ENCODE peak calls at places on chromosomes 12 and 14, in nine cellular contexts. One of them, this sample, is unnamed.

GRCh38 chr12:50765325-50765911 is 1.5 kb downstream of the ATF1 start:
- DNase-seq in dorsolateral prefrontal cortex: peak; percentile 53
- DNase-seq in cardiac muscle cell: peak; percentile 50
- DNase-seq in kidney: no peak
- DNase-seq in HCT116: no peak
- DNase-seq in foreskin keratinocyte: peak; percentile 65
- DNase-seq in A549: peak; percentile 85
- DNase-seq in breast epithelium: no peak
- DNase-seq in coronary artery: no peak
- DNase-seq in this sample: peak; percentile 62

GRCh38 chr14:48096869-48097268 is 421.5 kb upstream of the MDGA2 start:
- DNase-seq in HCT116: no peak
- DNase-seq in cardiac muscle cell: no peak
- DNase-seq in coronary artery: no peak
- DNase-seq in dorsolateral prefrontal cortex: no peak
- DNase-seq in kidney: no peak
- DNase-seq in breast epithelium: no peak
- DNase-seq in foreskin keratinocyte: no peak
- DNase-seq in A549: no peak
- DNase-seq in this sample: no peak

GRCh38 chr12:25590021-25590721 is 37.1 kb upstream of the LMNTD1 start:
- DNase-seq in HCT116: no peak
- DNase-seq in coronary artery: no peak
- DNase-seq in A549: no peak
- DNase-seq in kidney: no peak
- DNase-seq in breast epithelium: no peak
- DNase-seq in cardiac muscle cell: no peak
- DNase-seq in dorsolateral prefrontal cortex: no peak
- DNase-seq in foreskin keratinocyte: no peak
- DNase-seq in this sample: no peak

GRCh38 chr12:105212431-105212830 is 23.5 kb downstream of the APPL2 start:
- DNase-seq in breast epithelium: no peak
- DNase-seq in dorsolateral prefrontal cortex: no peak
- DNase-seq in A549: no peak
- DNase-seq in cardiac muscle cell: peak; percentile 74
- DNase-seq in coronary artery: no peak
- DNase-seq in HCT116: no peak
- DNase-seq in foreskin keratinocyte: peak; percentile 62
- DNase-seq in kidney: no peak
- DNase-seq in this sample: no peak

GRCh38 chr14:63174760-63175191 is 29.5 kb upstream of the RHOJ start:
- DNase-seq in A549: peak; percentile 25
- DNase-seq in coronary artery: no peak
- DNase-seq in foreskin keratinocyte: peak; percentile 98
- DNase-seq in dorsolateral prefrontal cortex: no peak
- DNase-seq in cardiac muscle cell: peak; percentile 82
- DNase-seq in HCT116: peak; percentile 12
- DNase-seq in breast epithelium: no peak
- DNase-seq in kidney: no peak
- DNase-seq in this sample: peak; percentile 53

GRCh38 chr14:80100681-80101080 is 110.6 kb downstream of the DIO2 start:
- DNase-seq in foreskin keratinocyte: no peak
- DNase-seq in coronary artery: no peak
- DNase-seq in cardiac muscle cell: no peak
- DNase-seq in A549: no peak
- DNase-seq in dorsolateral prefrontal cortex: peak; percentile 11
- DNase-seq in HCT116: no peak
- DNase-seq in kidney: peak; percentile 34
- DNase-seq in breast epithelium: peak; percentile 61
- DNase-seq in this sample: no peak

GRCh38 chr14:55705651-55706340 is 125.8 kb downstream of the KTN1 start:
- DNase-seq in HCT116: no peak
- DNase-seq in kidney: no peak
- DNase-seq in coronary artery: no peak
- DNase-seq in A549: no peak
- DNase-seq in breast epithelium: peak; percentile 63
- DNase-seq in foreskin keratinocyte: peak; percentile 80
- DNase-seq in cardiac muscle cell: no peak
- DNase-seq in dorsolateral prefrontal cortex: no peak
- DNase-seq in this sample: peak; percentile 45

GRCh38 chr14:45089813-45090212 is 5.9 kb downstream of the PRPF39 start:
- DNase-seq in foreskin keratinocyte: peak; percentile 63
- DNase-seq in HCT116: no peak
- DNase-seq in dorsolateral prefrontal cortex: no peak
- DNase-seq in cardiac muscle cell: peak; percentile 6
- DNase-seq in A549: no peak
- DNase-seq in kidney: no peak
- DNase-seq in breast epithelium: no peak
- DNase-seq in coronary artery: no peak
- DNase-seq in this sample: peak; percentile 66

GRCh38 chr12:1907652-1908611 is 10.5 kb downstream of the CACNA2D4 start:
- DNase-seq in A549: no peak
- DNase-seq in cardiac muscle cell: no peak
- DNase-seq in HCT116: no peak
- DNase-seq in dorsolateral prefrontal cortex: peak; percentile 6
- DNase-seq in foreskin keratinocyte: no peak
- DNase-seq in breast epithelium: peak; percentile 15
- DNase-seq in kidney: peak; percentile 71
- DNase-seq in coronary artery: peak; percentile 67
- DNase-seq in this sample: peak; percentile 25

DNA sequence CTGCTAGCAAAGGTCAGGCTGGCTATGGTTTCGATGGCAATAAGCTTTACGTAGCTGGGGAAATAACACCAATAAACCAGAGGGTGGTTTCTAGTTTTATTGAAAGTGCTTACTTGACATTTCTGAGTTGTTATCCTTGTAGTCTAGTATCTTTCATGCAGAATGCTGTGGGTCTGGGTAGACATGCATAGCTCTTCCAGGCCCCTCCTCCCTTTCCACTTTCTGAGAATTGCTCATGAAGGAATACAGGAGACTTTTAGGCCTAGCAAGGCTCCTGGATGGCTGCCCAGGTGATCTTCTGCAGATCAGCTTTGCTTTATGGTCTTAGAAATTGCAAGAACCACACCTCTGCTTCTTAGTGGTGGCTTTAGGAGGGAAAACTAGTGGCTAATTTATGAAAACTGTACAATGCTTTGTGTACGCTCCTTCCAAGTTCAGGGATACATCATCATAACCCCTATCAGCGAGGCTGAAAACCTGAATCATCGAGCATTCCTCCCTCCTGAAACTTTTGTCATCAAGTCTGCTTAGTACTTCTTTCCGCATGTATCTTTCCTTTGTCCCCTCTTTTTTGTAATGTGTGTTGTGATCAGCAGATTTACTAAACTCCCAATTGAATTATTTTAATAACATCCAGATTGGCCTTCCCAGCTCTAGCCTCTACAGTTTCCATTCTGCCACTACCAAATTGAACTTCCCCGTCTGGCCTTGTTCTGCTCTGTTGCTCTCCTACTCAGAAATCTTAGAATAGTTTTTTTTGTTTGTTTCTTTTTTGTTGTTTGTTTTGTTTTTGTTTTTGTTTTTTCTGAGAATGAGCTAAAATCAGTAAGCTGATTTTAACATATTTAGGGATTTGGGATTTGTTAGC is 473.1 kb downstream of the RAD51B start:
- DNase-seq in cardiac muscle cell: peak; percentile 32
- DNase-seq in kidney: no peak
- DNase-seq in HCT116: no peak
- DNase-seq in coronary artery: no peak
- DNase-seq in breast epithelium: no peak
- DNase-seq in A549: no peak
- DNase-seq in dorsolateral prefrontal cortex: no peak
- DNase-seq in foreskin keratinocyte: no peak
- DNase-seq in this sample: no peak
- H3K27ac ChIP-seq in cardiac muscle cell: peak overlapping the region; percentile 88
- H3K27ac ChIP-seq in kidney: no peak overlapping the region
- H3K27ac ChIP-seq in HCT116: peak overlapping the region; percentile 70
- H3K27ac ChIP-seq in coronary artery: no peak overlapping the region
- H3K27ac ChIP-seq in breast epithelium: peak overlapping the region; percentile 26
- H3K27ac ChIP-seq in A549: no peak overlapping the region
- H3K27ac ChIP-seq in dorsolateral prefrontal cortex: no peak overlapping the region
- H3K27ac ChIP-seq in foreskin keratinocyte: no peak overlapping the region
- H3K27ac ChIP-seq in this sample: no peak overlapping the region

GRCh38 chr12:53252349-53252916 is 15.7 kb upstream of the ESPL1 start:
- DNase-seq in HCT116: no peak
- DNase-seq in dorsolateral prefrontal cortex: no peak
- DNase-seq in A549: peak; percentile 27
- DNase-seq in kidney: peak; percentile 76
- DNase-seq in breast epithelium: peak; percentile 60
- DNase-seq in coronary artery: no peak
- DNase-seq in foreskin keratinocyte: no peak
- DNase-seq in cardiac muscle cell: peak; percentile 15
- DNase-seq in this sample: peak; percentile 62
- TF ChIP-seq CTCF in HCT116: no peak
- TF ChIP-seq CTCF in dorsolateral prefrontal cortex: no peak
- TF ChIP-seq CTCF in A549: no peak
- TF ChIP-seq CTCF in kidney: no peak
- TF ChIP-seq CTCF in breast epithelium: no peak
- TF ChIP-seq CTCF in coronary artery: no peak
- TF ChIP-seq CTCF in foreskin keratinocyte: no peak
- TF ChIP-seq CTCF in cardiac muscle cell: no peak
- TF ChIP-seq CTCF in this sample: peak; percentile 6

GRCh38 chr12:108646597-108647190 is 13.0 kb upstream of the SELPLG start:
- DNase-seq in A549: no peak
- DNase-seq in cardiac muscle cell: no peak
- DNase-seq in HCT116: no peak
- DNase-seq in foreskin keratinocyte: no peak
- DNase-seq in dorsolateral prefrontal cortex: no peak
- DNase-seq in breast epithelium: no peak
- DNase-seq in kidney: no peak
- DNase-seq in coronary artery: no peak
- DNase-seq in this sample: no peak

GRCh38 chr12:108647936-108648287 is 14.2 kb upstream of the SELPLG start:
- DNase-seq in A549: no peak
- DNase-seq in kidney: no peak
- DNase-seq in coronary artery: no peak
- DNase-seq in HCT116: no peak
- DNase-seq in cardiac muscle cell: no peak
- DNase-seq in foreskin keratinocyte: no peak
- DNase-seq in breast epithelium: no peak
- DNase-seq in dorsolateral prefrontal cortex: no peak
- DNase-seq in this sample: no peak

GRCh38 chr12:108648371-108648770 is 14.7 kb upstream of the SELPLG start:
- DNase-seq in cardiac muscle cell: no peak
- DNase-seq in kidney: no peak
- DNase-seq in A549: no peak
- DNase-seq in HCT116: no peak
- DNase-seq in dorsolateral prefrontal cortex: no peak
- DNase-seq in breast epithelium: no peak
- DNase-seq in foreskin keratinocyte: no peak
- DNase-seq in coronary artery: no peak
- DNase-seq in this sample: no peak

GRCh38 chr12:108645686-108646596 is 12.2 kb upstream of the SELPLG start:
- DNase-seq in dorsolateral prefrontal cortex: no peak
- DNase-seq in A549: no peak
- DNase-seq in cardiac muscle cell: no peak
- DNase-seq in HCT116: no peak
- DNase-seq in kidney: no peak
- DNase-seq in foreskin keratinocyte: no peak
- DNase-seq in breast epithelium: no peak
- DNase-seq in coronary artery: no peak
- DNase-seq in this sample: no peak

GRCh38 chr12:108647199-108647935 is 13.7 kb upstream of the SELPLG start:
- DNase-seq in dorsolateral prefrontal cortex: no peak
- DNase-seq in foreskin keratinocyte: no peak
- DNase-seq in A549: no peak
- DNase-seq in HCT116: no peak
- DNase-seq in breast epithelium: no peak
- DNase-seq in kidney: no peak
- DNase-seq in coronary artery: no peak
- DNase-seq in cardiac muscle cell: no peak
- DNase-seq in this sample: no peak
- H3K27ac ChIP-seq in dorsolateral prefrontal cortex: peak overlapping the region; percentile 72
- H3K27ac ChIP-seq in foreskin keratinocyte: no peak overlapping the region
- H3K27ac ChIP-seq in A549: no peak overlapping the region
- H3K27ac ChIP-seq in HCT116: no peak overlapping the region
- H3K27ac ChIP-seq in breast epithelium: no peak overlapping the region
- H3K27ac ChIP-seq in kidney: no peak overlapping the region
- H3K27ac ChIP-seq in coronary artery: no peak overlapping the region
- H3K27ac ChIP-seq in cardiac muscle cell: no peak overlapping the region
- H3K27ac ChIP-seq in this sample: peak overlapping the region; percentile 29

GRCh38 chr14:89241934-89242670 is 174.9 kb downstream of the FOXN3 start:
- DNase-seq in dorsolateral prefrontal cortex: no peak
- DNase-seq in cardiac muscle cell: no peak
- DNase-seq in A549: no peak
- DNase-seq in breast epithelium: no peak
- DNase-seq in kidney: no peak
- DNase-seq in coronary artery: peak; percentile 57
- DNase-seq in HCT116: no peak
- DNase-seq in foreskin keratinocyte: no peak
- DNase-seq in this sample: no peak

GRCh38 chr14:89236846-89237245 is 180.2 kb downstream of the FOXN3 start:
- DNase-seq in coronary artery: no peak
- DNase-seq in dorsolateral prefrontal cortex: no peak
- DNase-seq in A549: no peak
- DNase-seq in foreskin keratinocyte: no peak
- DNase-seq in kidney: no peak
- DNase-seq in HCT116: no peak
- DNase-seq in cardiac muscle cell: no peak
- DNase-seq in breast epithelium: no peak
- DNase-seq in this sample: no peak

GRCh38 chr14:89240414-89240813 is 176.6 kb downstream of the FOXN3 start:
- DNase-seq in coronary artery: no peak
- DNase-seq in HCT116: no peak
- DNase-seq in A549: no peak
- DNase-seq in foreskin keratinocyte: peak; percentile 24
- DNase-seq in breast epithelium: no peak
- DNase-seq in cardiac muscle cell: peak; percentile 21
- DNase-seq in dorsolateral prefrontal cortex: no peak
- DNase-seq in kidney: no peak
- DNase-seq in this sample: no peak

GRCh38 chr14:89241265-89241664 is 175.8 kb downstream of the FOXN3 start:
- DNase-seq in cardiac muscle cell: no peak
- DNase-seq in dorsolateral prefrontal cortex: no peak
- DNase-seq in A549: no peak
- DNase-seq in coronary artery: peak; percentile 24
- DNase-seq in kidney: no peak
- DNase-seq in foreskin keratinocyte: no peak
- DNase-seq in breast epithelium: no peak
- DNase-seq in HCT116: no peak
- DNase-seq in this sample: no peak

DNA sequence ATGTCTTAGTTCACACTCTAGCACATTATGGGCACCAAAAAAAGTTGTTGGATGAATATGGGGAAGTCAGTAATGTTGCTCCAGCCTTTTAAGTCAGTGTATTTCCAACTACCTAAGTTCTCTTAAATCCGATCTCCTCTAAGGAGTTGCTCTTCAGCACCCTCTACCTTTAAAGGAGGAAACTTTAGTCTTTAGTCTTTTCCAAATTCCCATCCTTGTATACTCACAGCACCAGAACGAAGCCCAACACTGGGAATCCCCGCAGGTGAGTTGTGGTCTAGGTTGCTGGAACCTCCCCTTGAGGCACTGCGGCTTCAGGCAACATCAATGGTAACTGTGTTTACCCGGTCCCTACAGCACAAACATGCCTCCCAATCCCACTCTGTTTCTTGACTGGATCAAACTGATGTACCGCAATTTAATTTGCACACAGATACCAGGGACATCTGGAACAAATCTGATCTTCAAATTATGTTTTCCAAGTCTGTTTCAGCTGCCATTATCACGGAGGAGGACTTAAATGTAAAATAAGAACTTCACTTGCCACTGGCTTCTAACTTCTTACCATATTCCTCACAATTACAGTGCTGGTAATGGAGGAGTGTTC is 179.0 kb downstream of the FOXN3 start:
- DNase-seq in breast epithelium: no peak
- DNase-seq in kidney: no peak
- DNase-seq in cardiac muscle cell: peak; percentile 41
- DNase-seq in dorsolateral prefrontal cortex: no peak
- DNase-seq in A549: no peak
- DNase-seq in HCT116: no peak
- DNase-seq in coronary artery: no peak
- DNase-seq in foreskin keratinocyte: no peak
- DNase-seq in this sample: no peak
- TF ChIP-seq CTCF in breast epithelium: peak; percentile 19
- TF ChIP-seq CTCF in kidney: no peak
- TF ChIP-seq CTCF in cardiac muscle cell: peak; percentile 54
- TF ChIP-seq CTCF in dorsolateral prefrontal cortex: peak; percentile 50
- TF ChIP-seq CTCF in A549: peak; percentile 36
- TF ChIP-seq CTCF in HCT116: peak; percentile 46
- TF ChIP-seq CTCF in coronary artery: peak; percentile 22
- TF ChIP-seq CTCF in foreskin keratinocyte: peak; percentile 53
- TF ChIP-seq CTCF in this sample: no peak